ENCODE peak calls at places on chromosomes 4 and X, in seven cellular contexts. E is A549, X is stomach, H is SK-N-SH, D is HepG2, Z is suprapubic skin, V is H1. M is an unnamed sample.

GRCh38 chrX:103431316-103431715 is 55.0 kb downstream of the BEX3 start:
- DNase-seq in V (no peak), X (no peak), E (peak; percentile 5), Z (no peak), D (no peak), H (no peak), M (no peak)

GRCh38 chrX:1679238-1679637 is 64.4 kb downstream of the ASMT start:
- DNase-seq in V (no peak), Z (no peak), E (no peak), D (no peak), X (no peak), H (no peak), M (no peak)

GRCh38 chr4:72031868-72032619 is at the start of gene NPFFR2:
- DNase-seq in H (peak; percentile 62), Z (no peak), V (peak; percentile 29), E (no peak), D (no peak), X (no peak), M (no peak)

GRCh38 chr4:8106451-8107025 is 52.1 kb downstream of the ABLIM2 start:
- DNase-seq in V (no peak), D (no peak), E (no peak), Z (no peak), X (no peak), H (no peak), M (no peak)

GRCh38 chr4:1900624-1901023 is 29.4 kb downstream of the NSD2 start:
- DNase-seq in Z (peak; percentile 20), X (no peak), V (no peak), H (no peak), E (no peak), D (no peak), M (no peak)

GRCh38 chrX:108091878-108092291 is 307 bp downstream of the ATG4A start:
- DNase-seq in Z (no peak), E (peak; percentile 25), H (no peak), D (no peak), X (no peak), V (no peak), M (no peak)

GRCh38 chr4:36152712-36153111 is 91.6 kb downstream of the ARAP2 start:
- DNase-seq in D (no peak), X (no peak), V (no peak), H (no peak), E (no peak), Z (no peak), M (no peak)

GRCh38 chr4:120314969-120315368 is 248.3 kb upstream of the MAD2L1 start:
- DNase-seq in Z (no peak), E (no peak), V (no peak), X (no peak), D (no peak), H (no peak), M (no peak)

GRCh38 chrX:121179972-121180371 is 132.6 kb downstream of the GLUD2 start:
- DNase-seq in D (no peak), X (no peak), Z (no peak), V (no peak), H (no peak), E (no peak), M (no peak)

GRCh38 chr4:76473186-76473585 is 38.2 kb downstream of the SHROOM3 start:
- DNase-seq in E (no peak), H (no peak), D (no peak), X (no peak), Z (no peak), V (no peak), M (no peak)

GRCh38 chrX:111511477-111511876 is at the start of gene SERTM2:
- DNase-seq in E (no peak), X (no peak), Z (no peak), D (no peak), H (peak; percentile 7), V (no peak), M (no peak)

GRCh38 chrX:54397113-54397512 is 39.3 kb upstream of the WNK3 start:
- DNase-seq in X (no peak), V (no peak), E (no peak), H (no peak), D (no peak), Z (no peak), M (no peak)

GRCh38 chrX:20521245-20521644 is 254.5 kb upstream of the RPS6KA3 start:
- DNase-seq in D (no peak), H (no peak), Z (no peak), V (no peak), E (peak; percentile 48), X (no peak), M (no peak)

GRCh38 chr4:1030559-1030958 is 19.1 kb downstream of the FGFRL1 start:
- DNase-seq in X (peak; percentile 44), V (no peak), Z (no peak), D (no peak), H (no peak), E (no peak), M (no peak)

GRCh38 chr4:189823611-189824010 is 117.1 kb upstream of the FRG1 start:
- DNase-seq in E (no peak), X (no peak), V (no peak), H (no peak), Z (no peak), D (no peak), M (no peak)

GRCh38 chr4:55184600-55185523 is 59.5 kb upstream of the KDR start:
- DNase-seq in Z (no peak), D (peak; percentile 35), H (no peak), V (no peak), X (peak; percentile 29), E (peak; percentile 21), M (peak; percentile 38)

GRCh38 chrX:109776432-109776831 is 43.4 kb upstream of the ACSL4 start:
- DNase-seq in D (no peak), E (no peak), H (no peak), X (no peak), V (no peak), Z (no peak), M (no peak)

GRCh38 chr4:95522682-95523410 is 25.9 kb downstream of the UNC5C start:
- DNase-seq in V (no peak), X (no peak), H (no peak), Z (no peak), E (no peak), D (no peak), M (no peak)

GRCh38 chr4:150609131-150609530 is 27.2 kb downstream of the MAB21L2 start:
- DNase-seq in H (no peak), D (no peak), Z (no peak), E (no peak), X (no peak), V (no peak), M (no peak)

GRCh38 chrX:155086202-155086840 is 15.0 kb downstream of the BRCC3 start:
- DNase-seq in H (peak; percentile 50), D (peak; percentile 21), Z (no peak), V (peak; percentile 27), X (no peak), E (peak; percentile 65), M (peak; percentile 30)

GRCh38 chr4:8267077-8267476 is 2.5 kb upstream of the HTRA3 start:
- DNase-seq in H (peak; percentile 73), D (peak; percentile 52), V (peak; percentile 54), Z (no peak), X (peak; percentile 85), E (peak; percentile 69), M (peak; percentile 67)

GRCh38 chr4:15918484-15919129 is 19.9 kb downstream of the FGFBP1 start:
- DNase-seq in E (no peak), X (peak; percentile 84), Z (no peak), H (peak; percentile 32), V (no peak), D (no peak), M (peak; percentile 63)

DNA sequence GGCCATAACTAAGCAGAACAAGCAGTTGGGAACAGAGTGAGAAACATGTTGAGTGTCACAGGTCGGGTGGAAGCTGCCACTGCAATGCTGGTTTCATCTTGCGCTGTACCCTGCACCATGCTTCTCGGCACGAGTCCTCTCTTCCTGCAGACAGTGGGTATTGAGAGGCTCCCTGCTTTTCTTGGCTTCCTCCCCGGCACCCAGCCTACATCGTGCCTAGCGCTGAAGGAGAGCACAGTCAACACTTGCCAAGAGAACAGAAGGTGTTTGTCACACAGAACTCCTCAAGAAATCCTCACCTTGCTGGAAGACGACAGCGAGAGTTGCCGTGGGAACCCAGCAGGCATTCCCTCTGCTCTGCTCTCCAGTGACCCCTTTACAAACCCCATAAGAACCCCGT is 53.6 kb downstream of the EVC2 start:
- DNase-seq in E (no peak), D (no peak), X (no peak), Z (no peak), V (no peak), H (no peak), M (no peak)
- TF ChIP-seq EP300 in E (no peak), D (no peak), X (no peak), Z (no peak), V (no peak), H (no peak), M (no peak)

GRCh38 chr4:108954880-108955279 is 192.0 kb upstream of the ETNPPL start:
- DNase-seq in Z (no peak), D (no peak), H (no peak), X (no peak), V (no peak), E (no peak), M (no peak)
- TF ChIP-seq EP300 in Z (no peak), D (no peak), H (no peak), X (no peak), V (no peak), E (no peak), M (no peak)

DNA sequence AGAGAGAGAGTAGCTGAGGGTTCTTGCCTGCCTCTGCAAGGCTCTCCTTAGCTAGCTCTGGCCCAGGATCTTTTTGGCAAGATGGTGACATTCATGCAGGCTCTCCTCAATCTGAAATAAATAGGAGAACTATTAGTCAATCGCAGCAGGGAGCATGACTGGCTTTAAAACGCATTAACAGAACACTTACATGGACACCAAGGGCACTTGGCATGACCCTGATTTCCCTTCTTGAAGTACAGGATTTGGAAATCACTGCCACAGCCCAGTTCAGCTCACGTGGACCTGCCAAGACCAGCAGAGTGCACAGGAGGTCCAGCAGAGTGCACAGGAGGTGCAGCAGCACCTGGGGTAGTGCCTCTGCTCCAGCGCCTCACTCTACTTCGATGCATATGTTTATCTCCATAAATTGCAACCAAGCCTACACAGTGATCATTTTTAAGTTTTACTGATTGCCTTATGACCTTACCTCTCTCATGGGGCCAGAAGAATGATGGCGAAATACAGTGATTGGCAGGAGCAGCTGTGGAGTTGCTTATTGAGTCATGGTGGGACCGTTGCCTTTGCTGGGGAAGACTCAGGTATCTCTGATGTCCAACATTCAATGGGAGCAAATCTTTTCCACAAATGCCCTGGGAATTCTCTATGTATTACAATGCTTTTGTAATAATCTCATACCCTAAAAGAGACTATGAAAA is 122.4 kb downstream of the SYNPO2 start:
- DNase-seq in V (no peak), Z (no peak), X (no peak), H (no peak), E (no peak), D (no peak), M (no peak)
- TF ChIP-seq EP300 in V (no peak), Z (peak; percentile 69), X (peak; percentile 66), H (no peak), E (no peak), D (no peak), M (no peak)

GRCh38 chrX:34978171-34978570 is 35.6 kb downstream of the FAM47B start:
- DNase-seq in E (no peak), V (no peak), Z (no peak), H (no peak), X (no peak), D (no peak), M (no peak)

DNA sequence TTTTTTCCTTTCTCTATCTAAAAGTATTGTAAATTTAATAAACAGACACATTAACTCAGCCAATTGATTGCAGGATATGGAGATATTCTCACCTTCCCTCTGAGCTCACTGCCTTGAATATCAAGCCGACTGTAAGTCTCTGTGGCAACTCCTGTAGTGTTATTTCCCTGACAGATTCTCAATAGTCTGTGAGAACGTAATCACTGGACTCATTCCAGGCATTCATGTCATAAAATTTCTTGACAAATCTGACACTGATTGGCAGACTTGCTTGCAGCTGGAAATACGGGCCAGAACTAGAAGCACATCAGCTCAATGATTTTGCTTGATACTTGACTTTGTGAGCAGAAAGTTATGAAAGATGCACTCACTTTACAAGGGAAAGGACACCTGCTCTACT is 29.6 kb downstream of the FAM47B start:
- DNase-seq in Z (no peak), D (no peak), H (no peak), V (no peak), E (no peak), X (no peak), M (no peak)
- TF ChIP-seq EP300 in Z (no peak), D (no peak), H (no peak), V (no peak), E (no peak), X (no peak), M (no peak)

M was measured in transverse colon.